ENCODE peak calls at places on chromosomes 5 and 9, in seven cellular contexts. Q, C, Y, R, F, X and J are unnamed samples.

GRCh38 chr5:175712681-175713085 is 54.8 kb downstream of the HRH2 start:
- DNase-seq in Q (no peak), C (no peak), Y (no peak), R (no peak), F (no peak), X (no peak), J (no peak)

GRCh38 chr9:134554750-134555655 is 86.6 kb upstream of the COL5A1 start:
- DNase-seq in Q (no peak), C (peak; percentile 80), Y (no peak), R (no peak), F (no peak), X (no peak), J (no peak)

GRCh38 chr5:81544351-81545001 is 150.5 kb upstream of the ACOT12 start:
- DNase-seq in Q (no peak), C (peak; percentile 31), Y (no peak), R (no peak), F (peak; percentile 31), X (peak; percentile 45), J (no peak)

GRCh38 chr5:112983307-112983811 is 6.8 kb downstream of the DCP2 start:
- DNase-seq in Q (no peak), C (no peak), Y (no peak), R (no peak), F (no peak), X (no peak), J (no peak)

GRCh38 chr9:87324613-87325194 is 173.0 kb upstream of the DAPK1 start:
- DNase-seq in Q (peak; percentile 58), C (peak; percentile 85), Y (peak; percentile 21), R (no peak), F (peak; percentile 61), X (peak; percentile 62), J (peak; percentile 55)

GRCh38 chr5:76690704-76691469 is 25.0 kb upstream of the F2R start:
- DNase-seq in Q (no peak), C (no peak), Y (peak; percentile 66), R (no peak), F (peak; percentile 23), X (peak; percentile 56), J (no peak)

GRCh38 chr5:119750887-119751733 is 121.8 kb downstream of the FAM170A start:
- DNase-seq in Q (no peak), C (no peak), Y (no peak), R (no peak), F (no peak), X (peak; percentile 82), J (no peak)

GRCh38 chr9:13873212-13873611 is 440.7 kb downstream of the NFIB start:
- DNase-seq in Q (no peak), C (no peak), Y (no peak), R (no peak), F (peak; percentile 9), X (peak; percentile 27), J (no peak)

GRCh38 chr5:54756301-54756700 is 229.1 kb downstream of the ESM1 start:
- DNase-seq in Q (no peak), C (no peak), Y (no peak), R (no peak), F (no peak), X (peak; percentile 53), J (no peak)

GRCh38 chr5:144333336-144333920 is 162.8 kb downstream of the KCTD16 start:
- DNase-seq in Q (peak; percentile 16), C (no peak), Y (no peak), R (no peak), F (no peak), X (peak; percentile 91), J (peak; percentile 30)

GRCh38 chr5:173888473-173889135 is 455 bp downstream of the CPEB4 start:
- DNase-seq in Q (no peak), C (peak; percentile 37), Y (no peak), R (no peak), F (peak; percentile 26), X (peak; percentile 35), J (no peak)

GRCh38 chr5:175285263-175285662 is 158.7 kb downstream of the DRD1 start:
- DNase-seq in Q (peak; percentile 22), C (no peak), Y (no peak), R (no peak), F (peak; percentile 42), X (no peak), J (no peak)

GRCh38 chr5:72693001-72693442 is 123.4 kb upstream of the TNPO1 start:
- DNase-seq in Q (no peak), C (peak; percentile 68), Y (peak; percentile 50), R (no peak), F (no peak), X (peak; percentile 13), J (no peak)

GRCh38 chr9:79778581-79778980 is 206.8 kb downstream of the TLE4 start:
- DNase-seq in Q (no peak), C (no peak), Y (no peak), R (no peak), F (no peak), X (no peak), J (no peak)

GRCh38 chr9:130394320-130394719 is 50.4 kb upstream of the ASS1 start:
- DNase-seq in Q (no peak), C (no peak), Y (no peak), R (no peak), F (no peak), X (no peak), J (no peak)

GRCh38 chr5:10627185-10628115 is 63.6 kb downstream of the ANKRD33B start:
- DNase-seq in Q (peak; percentile 96), C (peak; percentile 99), Y (peak; percentile 95), R (peak; percentile 94), F (peak; percentile 80), X (peak; percentile 89), J (peak; percentile 93)

GRCh38 chr5:132561601-132562000 is 4.8 kb downstream of the RAD50 start:
- DNase-seq in Q (no peak), C (no peak), Y (no peak), R (no peak), F (no peak), X (no peak), J (no peak)

GRCh38 chr9:35682083-35682482 is 7.6 kb downstream of the TPM2 start:
- DNase-seq in Q (no peak), C (no peak), Y (no peak), R (no peak), F (no peak), X (no peak), J (no peak)

GRCh38 chr9:35679766-35680330 is 6.1 kb downstream of the CA9 start:
- DNase-seq in Q (no peak), C (no peak), Y (no peak), R (no peak), F (no peak), X (no peak), J (no peak)

GRCh38 chr9:35681341-35682002 is 7.7 kb downstream of the CA9 start:
- DNase-seq in Q (no peak), C (peak; percentile 43), Y (no peak), R (no peak), F (no peak), X (no peak), J (no peak)

GRCh38 chr9:35680331-35681105 is 6.8 kb downstream of the CA9 start:
- DNase-seq in Q (no peak), C (peak; percentile 74), Y (no peak), R (no peak), F (no peak), X (no peak), J (peak; percentile 77)

DNA sequence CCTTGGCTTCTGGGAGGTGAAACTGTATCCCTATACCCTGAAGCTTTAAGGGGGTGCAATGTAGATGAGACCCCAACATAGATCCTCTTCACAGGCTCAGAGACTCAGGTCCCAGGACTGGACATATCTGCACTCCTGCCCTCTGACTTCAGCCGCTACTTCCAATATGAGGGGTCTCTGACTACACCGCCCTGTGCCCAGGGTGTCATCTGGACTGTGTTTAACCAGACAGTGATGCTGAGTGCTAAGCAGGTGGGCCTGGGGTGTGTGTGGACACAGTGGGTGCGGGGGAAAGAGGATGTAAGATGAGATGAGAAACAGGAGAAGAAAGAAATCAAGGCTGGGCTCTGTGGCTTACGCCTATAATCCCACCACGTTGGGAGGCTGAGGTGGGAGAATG is 5.4 kb downstream of the CA9 start:
- DNase-seq in Q (no peak), C (no peak), Y (no peak), R (no peak), F (no peak), X (no peak), J (no peak)
- H3K4me3 ChIP-seq in Q (no peak overlapping the region), C (no peak overlapping the region), Y (no peak overlapping the region), R (no peak overlapping the region), F (no peak overlapping the region), X (no peak overlapping the region), J (no peak overlapping the region)

GRCh38 chr9:110252509-110253139 is 3.7 kb downstream of the TXN start:
- DNase-seq in Q (no peak), C (peak; percentile 20), Y (no peak), R (no peak), F (peak; percentile 78), X (no peak), J (no peak)
- H3K4me3 ChIP-seq in Q (no peak overlapping the region), C (no peak overlapping the region), Y (no peak overlapping the region), R (no peak overlapping the region), F (no peak overlapping the region), X (no peak overlapping the region), J (no peak overlapping the region)

DNA sequence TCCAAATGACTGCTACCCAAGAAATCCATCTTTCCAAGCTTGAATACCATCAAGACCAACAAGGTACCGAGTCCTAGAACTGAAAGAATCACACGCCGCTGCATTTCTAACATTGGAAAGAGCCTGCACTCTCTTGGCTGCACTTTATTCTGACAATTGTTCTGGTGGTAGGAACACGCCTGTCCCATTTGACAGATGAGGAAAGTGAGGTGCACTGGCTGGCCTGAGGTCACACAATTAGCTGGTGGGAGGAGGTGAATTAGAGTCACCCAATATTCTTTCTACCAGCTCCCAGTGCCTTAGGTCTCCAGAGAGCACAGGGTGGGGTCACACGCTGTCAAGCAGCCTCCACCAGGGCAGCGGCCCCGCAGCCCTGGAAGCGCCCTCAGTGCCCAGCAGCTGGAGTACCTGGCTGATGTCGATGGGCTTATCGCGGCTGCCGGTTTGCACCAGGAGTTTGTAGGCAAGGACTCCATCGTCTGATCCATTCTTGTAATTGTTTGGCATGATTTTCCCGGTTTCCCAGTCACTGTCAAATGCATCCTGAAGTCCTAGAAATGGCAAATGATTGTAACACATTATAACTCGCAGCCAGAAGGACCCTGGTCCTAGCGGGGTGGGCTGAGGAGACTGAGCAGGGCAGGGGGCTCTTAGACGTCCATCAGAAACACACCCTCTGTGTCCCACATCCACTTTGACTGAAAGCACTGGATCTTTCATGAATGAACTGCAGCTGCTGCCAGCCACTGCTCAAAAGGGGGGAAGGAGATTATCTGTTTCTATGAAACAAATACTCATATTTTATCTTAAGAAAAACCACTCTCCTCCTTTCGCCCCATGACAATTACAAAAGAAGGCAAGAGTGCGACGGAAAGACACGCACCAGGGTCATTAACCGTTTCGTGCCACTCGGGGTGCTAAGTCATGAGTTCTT is 55.1 kb downstream of the PTCH1 start:
- DNase-seq in Q (no peak), C (no peak), Y (no peak), R (no peak), F (no peak), X (no peak), J (no peak)
- H3K4me3 ChIP-seq in Q (no peak overlapping the region), C (peak overlapping the region; percentile 15), Y (peak overlapping the region; percentile 40), R (peak overlapping the region; percentile 37), F (no peak overlapping the region), X (no peak overlapping the region), J (no peak overlapping the region)

DNA sequence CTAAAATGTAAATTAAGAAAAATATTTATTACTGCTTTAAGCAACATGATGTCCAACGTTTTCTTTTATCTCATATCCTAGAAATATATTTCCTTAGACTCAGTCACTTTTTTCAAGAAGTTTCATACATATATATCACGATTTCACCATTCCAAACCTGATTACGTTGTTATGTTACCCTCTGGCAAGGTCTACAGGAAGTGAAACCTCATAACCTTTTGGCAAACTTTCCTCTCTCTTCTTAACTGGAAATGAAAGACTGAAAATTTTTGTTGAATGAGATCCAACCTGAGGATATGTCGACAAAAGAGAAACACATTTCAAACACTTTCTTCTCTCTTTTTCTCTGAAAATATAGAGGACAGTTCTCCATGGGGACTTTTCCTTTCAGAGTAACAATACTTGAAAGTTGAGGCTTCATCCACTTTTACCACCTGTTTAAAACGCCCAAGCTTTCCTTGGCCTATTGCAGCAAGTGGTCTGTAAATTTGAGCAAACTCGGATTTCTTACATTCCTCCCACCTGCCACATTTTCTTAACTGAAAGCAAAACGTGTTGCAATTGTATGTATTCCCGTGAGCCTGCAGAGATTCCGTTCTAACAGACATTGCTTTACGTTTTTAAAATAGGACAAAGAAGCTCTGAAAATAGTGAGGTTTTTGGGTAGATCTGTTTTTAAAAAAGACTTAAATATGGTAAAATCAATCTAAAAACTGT is 298.0 kb downstream of the CETN3 start:
- DNase-seq in Q (no peak), C (peak; percentile 92), Y (peak; percentile 25), R (no peak), F (no peak), X (peak; percentile 46), J (no peak)
- H3K4me3 ChIP-seq in Q (no peak overlapping the region), C (no peak overlapping the region), Y (no peak overlapping the region), R (no peak overlapping the region), F (no peak overlapping the region), X (no peak overlapping the region), J (no peak overlapping the region)